ENCODE peak calls at places on chromosome 21, in six cellular contexts. N, D, M, E, G and H are unnamed samples. For H3K4me1, the result is how much of the 10 kb centered on the place peaks cover.

GRCh38 chr21:39022035-39022900 is 161.0 kb downstream of the PSMG1 start:
- DNase-seq in E (no peak), G (no peak), M (no peak), D (no peak), N (no peak), H (no peak)

GRCh38 chr21:31310750-31311149 is 33.3 kb downstream of the TIAM1 start:
- DNase-seq in M (peak), D (no peak), G (peak), E (no peak), N (peak), H (no peak)

GRCh38 chr21:38938343-38938742 is 132.6 kb downstream of the ETS2 start:
- DNase-seq in M (no peak), G (no peak), E (no peak), D (no peak), N (no peak), H (no peak)

GRCh38 chr21:25385912-25386474 is 221.3 kb downstream of the MRPL39 start:
- DNase-seq in N (peak), M (peak), D (no peak), E (no peak), G (peak), H (no peak)

GRCh38 chr21:46334351-46335140 is 10.6 kb downstream of the PCNT start:
- DNase-seq in N (no peak), E (no peak), G (no peak), M (no peak), D (no peak), H (no peak)

GRCh38 chr21:30434033-30434631 is 4.1 kb downstream of the KRTAP13-4 start:
- DNase-seq in N (peak), M (peak), G (peak), D (peak), E (no peak), H (no peak)

GRCh38 chr21:38798481-38798882 is 7.2 kb upstream of the ETS2 start:
- DNase-seq in G (no peak), M (peak), E (no peak), N (peak), D (peak), H (peak)

GRCh38 chr21:23936224-23936623 is 1671.1 kb downstream of the MRPL39 start:
- DNase-seq in M (no peak), N (peak), D (no peak), E (no peak), G (no peak), H (no peak)

GRCh38 chr21:27423073-27423472 is 456.2 kb upstream of the ADAMTS5 start:
- DNase-seq in G (no peak), N (peak), E (no peak), M (peak), D (peak), H (peak)

GRCh38 chr21:37072239-37072987 is 458 bp downstream of the PIGP start:
- DNase-seq in G (peak), N (peak), D (peak), E (peak), M (peak), H (peak)

GRCh38 chr21:35145626-35146236 is 96.6 kb upstream of the RUNX1 start:
- DNase-seq in G (no peak), N (no peak), D (no peak), M (peak), E (no peak), H (no peak)

GRCh38 chr21:44328242-44328895 is 10.8 kb downstream of the CFAP410 start:
- DNase-seq in G (no peak), D (no peak), N (no peak), M (no peak), E (no peak), H (peak)

GRCh38 chr21:26800455-26801454 is 44.5 kb downstream of the ADAMTS1 start:
- DNase-seq in G (no peak), N (no peak), E (no peak), M (no peak), D (no peak), H (no peak)

GRCh38 chr21:23858878-23859277 is 1748.4 kb downstream of the MRPL39 start:
- DNase-seq in D (no peak), E (no peak), M (no peak), G (no peak), N (no peak), H (no peak)

GRCh38 chr21:32368386-32368785 is 24.4 kb downstream of the URB1 start:
- DNase-seq in M (no peak), G (no peak), D (no peak), N (no peak), E (no peak), H (no peak)

GRCh38 chr21:27555996-27556395 is 589.1 kb upstream of the ADAMTS5 start:
- DNase-seq in E (no peak), G (no peak), D (no peak), M (no peak), N (peak), H (no peak)

GRCh38 chr21:39051561-39051949 is 131.7 kb downstream of the PSMG1 start:
- DNase-seq in N (peak), E (no peak), D (no peak), G (no peak), M (no peak), H (no peak)

GRCh38 chr21:39911792-39912191 is 44.6 kb downstream of the PCP4 start:
- DNase-seq in G (no peak), D (no peak), N (no peak), M (no peak), E (no peak), H (no peak)

GRCh38 chr21:39664586-39664985 is 51.8 kb downstream of the B3GALT5 start:
- DNase-seq in G (no peak), D (no peak), E (no peak), M (no peak), N (no peak), H (no peak)

GRCh38 chr21:29989634-29990234 is 49.9 kb upstream of the GRIK1 start:
- DNase-seq in E (no peak), D (no peak), G (no peak), N (no peak), M (no peak), H (no peak)

GRCh38 chr21:32190491-32191144 is 88.2 kb downstream of the MIS18A start:
- DNase-seq in G (no peak), D (no peak), M (no peak), N (no peak), E (no peak), H (no peak)

GRCh38 chr21:24076179-24076578 is 1531.1 kb downstream of the MRPL39 start:
- DNase-seq in G (no peak), N (peak), M (no peak), D (no peak), E (no peak), H (no peak)

GRCh38 chr21:45403825-45404725 is 890 bp upstream of the COL18A1 start:
- DNase-seq in M (no peak), N (peak), E (no peak), G (no peak), D (peak), H (peak)

DNA sequence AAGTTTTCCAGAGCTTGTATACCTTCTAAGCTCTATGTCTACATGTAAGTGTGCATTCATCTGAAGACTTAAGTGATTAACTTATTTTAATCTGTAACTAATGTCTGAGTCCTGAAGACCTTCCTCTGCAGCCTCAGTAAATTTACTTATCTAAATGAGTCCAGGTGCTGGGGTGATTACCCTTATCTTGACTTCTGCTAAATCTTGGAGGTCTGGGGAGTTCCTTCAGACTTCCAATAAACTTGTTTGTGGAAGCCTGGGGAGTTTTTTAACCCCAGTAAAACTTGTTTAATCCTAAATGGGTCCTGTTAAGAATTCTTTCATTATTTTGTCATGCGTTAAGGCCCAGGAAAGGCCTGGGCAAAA is 37.0 kb downstream of the RSPH1 start:
- DNase-seq in M (no peak), D (peak), E (no peak), G (no peak), N (no peak), H (no peak)
- H3K4me1 ChIP-seq in M (under half), D (under half), E (under half), G (under half), N (under half), H (under half)

DNA sequence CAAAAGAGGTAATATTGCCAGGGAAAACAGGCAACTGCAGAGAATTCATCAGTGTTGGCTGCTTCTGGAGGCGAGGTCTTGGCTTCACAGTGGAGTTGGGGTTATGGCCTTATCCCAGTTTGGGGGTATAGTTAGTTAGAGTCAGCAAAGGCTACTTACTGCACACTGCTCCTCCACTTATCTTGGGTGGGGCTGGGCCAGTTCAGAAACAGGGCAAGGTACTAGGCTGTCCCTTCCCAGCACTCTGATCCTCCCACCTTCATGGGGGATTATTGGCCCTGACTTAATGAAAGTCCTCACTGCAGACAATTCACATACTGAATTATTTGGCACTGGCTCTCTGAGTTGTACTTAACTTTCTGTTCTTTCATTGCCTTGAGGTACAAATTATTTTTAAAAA is 189.6 kb downstream of the NRIP1 start:
- DNase-seq in N (no peak), D (no peak), E (no peak), G (no peak), M (no peak), H (no peak)
- H3K4me1 ChIP-seq in N (under half), D (under half), E (under half), G (under half), M (under half), H (under half)

GRCh38 chr21:34082769-34083168 is 9.4 kb downstream of the MRPS6 start:
- DNase-seq in D (no peak), E (no peak), G (no peak), M (no peak), N (no peak), H (no peak)
- H3K4me1 ChIP-seq in D (half or more), E (under half), G (under half), M (half or more), N (under half), H (under half)

DNA sequence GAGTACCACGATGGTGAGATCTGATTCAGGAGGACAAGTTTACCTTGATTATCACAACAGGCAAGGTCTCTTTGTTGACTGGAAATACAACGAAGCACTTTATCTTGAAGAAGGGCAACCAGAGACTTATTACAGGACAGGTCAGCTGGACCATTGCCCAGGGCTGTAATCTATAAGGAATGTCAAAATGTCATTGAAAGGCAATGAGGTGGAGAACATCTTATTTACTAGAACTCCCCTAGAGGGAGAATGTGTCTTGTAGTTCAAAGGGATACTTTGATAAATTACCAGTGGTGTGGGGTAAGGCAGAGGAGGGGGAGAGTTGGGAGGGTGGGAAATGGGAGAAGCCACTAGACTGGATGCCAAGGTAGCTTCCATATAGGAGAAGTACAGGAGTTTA is 212.3 kb downstream of the NCAM2 start:
- DNase-seq in M (no peak), N (no peak), E (no peak), D (no peak), G (no peak), H (no peak)
- H3K4me1 ChIP-seq in M (under half), N (under half), E (under half), D (under half), G (under half), H (under half)